ENCODE peak calls at places on chromosomes 13 and 19, in four cellular contexts. One of them, this sample, is unnamed.

GRCh38 chr13:31001647-31002046 is 69.2 kb downstream of the TEX26 start:
- DNase-seq in suprapubic skin: no peak
- DNase-seq in stomach: no peak
- DNase-seq in A549: no peak
- DNase-seq in this sample: no peak

GRCh38 chr19:10747674-10748073 is 29.8 kb downstream of the DNM2 start:
- DNase-seq in suprapubic skin: no peak
- DNase-seq in stomach: no peak
- DNase-seq in A549: no peak
- DNase-seq in this sample: no peak

GRCh38 chr19:21912654-21913053 is 76.7 kb upstream of the ZNF43 start:
- DNase-seq in suprapubic skin: no peak
- DNase-seq in stomach: no peak
- DNase-seq in A549: no peak
- DNase-seq in this sample: no peak

GRCh38 chr13:107642841-107643240 is 572.5 kb downstream of the LIG4 start:
- DNase-seq in suprapubic skin: no peak
- DNase-seq in stomach: no peak
- DNase-seq in A549: no peak
- DNase-seq in this sample: no peak

GRCh38 chr13:102589291-102589822 is 7.4 kb upstream of the TPP2 start:
- DNase-seq in suprapubic skin: no peak
- DNase-seq in stomach: no peak
- DNase-seq in A549: no peak
- DNase-seq in this sample: no peak

GRCh38 chr13:41463823-41464602 is 6.7 kb downstream of the RGCC start:
- DNase-seq in suprapubic skin: no peak
- DNase-seq in stomach: no peak
- DNase-seq in A549: no peak
- DNase-seq in this sample: no peak

GRCh38 chr13:30153871-30154426 is 153.4 kb downstream of the KATNAL1 start:
- DNase-seq in suprapubic skin: no peak
- DNase-seq in stomach: no peak
- DNase-seq in A549: no peak
- DNase-seq in this sample: no peak

GRCh38 chr13:96994030-96994848 is at the start of gene OXGR1:
- DNase-seq in suprapubic skin: no peak
- DNase-seq in stomach: no peak
- DNase-seq in A549: no peak
- DNase-seq in this sample: no peak

GRCh38 chr13:36706755-36707154 is 32.9 kb downstream of the SERTM1 start:
- DNase-seq in suprapubic skin: no peak
- DNase-seq in stomach: no peak
- DNase-seq in A549: no peak
- DNase-seq in this sample: no peak

GRCh38 chr19:38290631-38291147 is 13.4 kb upstream of the C19orf33 start:
- DNase-seq in suprapubic skin: no peak
- DNase-seq in stomach: peak
- DNase-seq in A549: peak
- DNase-seq in this sample: no peak

GRCh38 chr13:99572921-99573320 is 71.6 kb downstream of the TM9SF2 start:
- DNase-seq in suprapubic skin: no peak
- DNase-seq in stomach: no peak
- DNase-seq in A549: no peak
- DNase-seq in this sample: no peak

GRCh38 chr13:80082396-80083096 is 258.4 kb downstream of the SPRY2 start:
- DNase-seq in suprapubic skin: no peak
- DNase-seq in stomach: no peak
- DNase-seq in A549: no peak
- DNase-seq in this sample: no peak

GRCh38 chr13:46544208-46544607 is 8.8 kb upstream of the LRCH1 start:
- DNase-seq in suprapubic skin: no peak
- DNase-seq in stomach: no peak
- DNase-seq in A549: no peak
- DNase-seq in this sample: no peak

GRCh38 chr19:11345122-11345752 is 831 bp downstream of the TMEM205 start:
- DNase-seq in suprapubic skin: no peak
- DNase-seq in stomach: no peak
- DNase-seq in A549: no peak
- DNase-seq in this sample: no peak

GRCh38 chr19:19379527-19379926 is 25.9 kb upstream of the GATAD2A start:
- DNase-seq in suprapubic skin: no peak
- DNase-seq in stomach: no peak
- DNase-seq in A549: no peak
- DNase-seq in this sample: no peak

GRCh38 chr13:41383400-41383799 is 72.3 kb downstream of the NAA16 start:
- DNase-seq in suprapubic skin: no peak
- DNase-seq in stomach: no peak
- DNase-seq in A549: no peak
- DNase-seq in this sample: no peak

GRCh38 chr19:33500991-33501390 is 20.6 kb downstream of the PEPD start:
- DNase-seq in suprapubic skin: peak
- DNase-seq in stomach: no peak
- DNase-seq in A549: no peak
- DNase-seq in this sample: no peak

GRCh38 chr19:42328854-42329253 is 3.4 kb downstream of the MEGF8 start:
- DNase-seq in suprapubic skin: no peak
- DNase-seq in stomach: no peak
- DNase-seq in A549: no peak
- DNase-seq in this sample: no peak

GRCh38 chr19:10333758-10334339 is 520 bp upstream of the RAVER1 start:
- DNase-seq in suprapubic skin: no peak
- DNase-seq in stomach: no peak
- DNase-seq in A549: no peak
- DNase-seq in this sample: no peak

GRCh38 chr13:85019121-85019520 is 780.1 kb downstream of the SLITRK6 start:
- DNase-seq in suprapubic skin: no peak
- DNase-seq in stomach: no peak
- DNase-seq in A549: no peak
- DNase-seq in this sample: no peak

GRCh38 chr19:48681127-48681470 is 8.3 kb upstream of the NTN5 start:
- DNase-seq in suprapubic skin: no peak
- DNase-seq in stomach: peak
- DNase-seq in A549: no peak
- DNase-seq in this sample: no peak

GRCh38 chr19:49658566-49659442 is 6.9 kb downstream of the IRF3 start:
- DNase-seq in suprapubic skin: no peak
- DNase-seq in stomach: no peak
- DNase-seq in A549: no peak
- DNase-seq in this sample: no peak

GRCh38 chr13:44108345-44108858 is 228.7 kb downstream of the LACC1 start:
- DNase-seq in suprapubic skin: no peak
- DNase-seq in stomach: peak
- DNase-seq in A549: peak
- DNase-seq in this sample: no peak

GRCh38 chr13:30409911-30410704 is 12.2 kb upstream of the UBE2L5 start:
- DNase-seq in suprapubic skin: no peak
- DNase-seq in stomach: no peak
- DNase-seq in A549: peak
- DNase-seq in this sample: no peak

GRCh38 chr19:44757057-44757734 is 8.7 kb downstream of the BCL3 start:
- DNase-seq in suprapubic skin: no peak
- DNase-seq in stomach: peak
- DNase-seq in A549: no peak
- DNase-seq in this sample: peak

GRCh38 chr13:32901994-32902780 is 114.0 kb upstream of the KL start:
- DNase-seq in suprapubic skin: no peak
- DNase-seq in stomach: no peak
- DNase-seq in A549: no peak
- DNase-seq in this sample: no peak

GRCh38 chr19:44582581-44583265 is 30.6 kb upstream of the IGSF23 start:
- DNase-seq in suprapubic skin: no peak
- DNase-seq in stomach: no peak
- DNase-seq in A549: peak
- DNase-seq in this sample: no peak

GRCh38 chr19:8682931-8683330 is 15.7 kb downstream of the ACTL9 start:
- DNase-seq in suprapubic skin: no peak
- DNase-seq in stomach: no peak
- DNase-seq in A549: no peak
- DNase-seq in this sample: no peak

GRCh38 chr13:31046711-31047279 is 114.3 kb downstream of the TEX26 start:
- DNase-seq in suprapubic skin: peak
- DNase-seq in stomach: no peak
- DNase-seq in A549: no peak
- DNase-seq in this sample: no peak

GRCh38 chr19:38059897-38060296 is 152.9 kb downstream of the SIPA1L3 start:
- DNase-seq in suprapubic skin: no peak
- DNase-seq in stomach: no peak
- DNase-seq in A549: no peak
- DNase-seq in this sample: no peak

GRCh38 chr19:48926909-48927308 is 6.6 kb upstream of the DHDH start:
- DNase-seq in suprapubic skin: no peak
- DNase-seq in stomach: peak
- DNase-seq in A549: peak
- DNase-seq in this sample: peak

GRCh38 chr13:106919093-106919492 is 351.2 kb upstream of the ARGLU1 start:
- DNase-seq in suprapubic skin: no peak
- DNase-seq in stomach: no peak
- DNase-seq in A549: no peak
- DNase-seq in this sample: no peak

GRCh38 chr19:42496551-42497133 is 31.6 kb downstream of the CEACAM1 start:
- DNase-seq in suprapubic skin: no peak
- DNase-seq in stomach: no peak
- DNase-seq in A549: no peak
- DNase-seq in this sample: no peak

GRCh38 chr13:59480857-59481256 is 682.9 kb downstream of the DIAPH3 start:
- DNase-seq in suprapubic skin: no peak
- DNase-seq in stomach: no peak
- DNase-seq in A549: no peak
- DNase-seq in this sample: no peak

GRCh38 chr19:17339088-17339741 is 1.9 kb downstream of the GTPBP3 start:
- DNase-seq in suprapubic skin: peak
- DNase-seq in stomach: no peak
- DNase-seq in A549: no peak
- DNase-seq in this sample: no peak

GRCh38 chr19:33385956-33386355 is 12.4 kb downstream of the CEBPG start:
- DNase-seq in suprapubic skin: peak
- DNase-seq in stomach: no peak
- DNase-seq in A549: no peak
- DNase-seq in this sample: no peak

GRCh38 chr13:109973279-109973678 is 186.9 kb upstream of the IRS2 start:
- DNase-seq in suprapubic skin: no peak
- DNase-seq in stomach: no peak
- DNase-seq in A549: no peak
- DNase-seq in this sample: no peak

GRCh38 chr13:109964164-109964563 is 177.8 kb upstream of the IRS2 start:
- DNase-seq in suprapubic skin: no peak
- DNase-seq in stomach: no peak
- DNase-seq in A549: no peak
- DNase-seq in this sample: no peak

GRCh38 chr13:109971745-109972090 is 185.3 kb upstream of the IRS2 start:
- DNase-seq in suprapubic skin: no peak
- DNase-seq in stomach: no peak
- DNase-seq in A549: no peak
- DNase-seq in this sample: no peak

GRCh38 chr13:109971006-109971744 is 184.8 kb upstream of the IRS2 start:
- DNase-seq in suprapubic skin: no peak
- DNase-seq in stomach: no peak
- DNase-seq in A549: no peak
- DNase-seq in this sample: no peak

GRCh38 chr13:109968876-109969577 is 182.6 kb upstream of the IRS2 start:
- DNase-seq in suprapubic skin: peak
- DNase-seq in stomach: no peak
- DNase-seq in A549: no peak
- DNase-seq in this sample: no peak
- TF ChIP-seq EP300 in suprapubic skin: no peak
- TF ChIP-seq EP300 in stomach: no peak
- TF ChIP-seq EP300 in A549: no peak
- TF ChIP-seq EP300 in this sample: no peak

GRCh38 chr19:54172413-54172763 is 572 bp downstream of the TMC4 start:
- DNase-seq in suprapubic skin: no peak
- DNase-seq in stomach: no peak
- DNase-seq in A549: no peak
- DNase-seq in this sample: no peak
- TF ChIP-seq EP300 in suprapubic skin: no peak
- TF ChIP-seq EP300 in stomach: no peak
- TF ChIP-seq EP300 in A549: no peak
- TF ChIP-seq EP300 in this sample: no peak

DNA sequence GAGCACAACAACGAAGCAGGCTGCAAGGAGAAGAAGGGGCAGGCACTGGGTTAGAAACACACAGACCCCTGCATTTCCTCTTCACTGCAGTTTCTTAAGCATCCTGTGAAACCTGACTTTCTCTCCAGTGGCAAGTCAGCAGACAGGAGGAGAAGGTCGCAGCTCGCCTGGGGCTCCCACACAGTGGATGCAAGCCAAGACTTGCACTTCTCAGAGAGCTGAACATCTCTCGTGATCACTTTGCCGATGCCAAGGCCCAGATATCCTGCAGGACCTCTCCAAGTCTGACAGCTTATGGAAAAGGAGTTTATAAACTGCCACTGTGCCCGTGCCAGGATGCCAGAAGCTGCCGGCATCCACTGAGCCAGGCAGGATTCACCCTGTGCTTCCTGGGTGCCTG is 18.4 kb downstream of the TMEM272 start:
- DNase-seq in suprapubic skin: no peak
- DNase-seq in stomach: no peak
- DNase-seq in A549: no peak
- DNase-seq in this sample: no peak
- TF ChIP-seq EP300 in suprapubic skin: no peak
- TF ChIP-seq EP300 in stomach: no peak
- TF ChIP-seq EP300 in A549: no peak
- TF ChIP-seq EP300 in this sample: no peak

GRCh38 chr19:28971011-28971410 is 241.9 kb downstream of the UQCRFS1 start:
- DNase-seq in suprapubic skin: no peak
- DNase-seq in stomach: no peak
- DNase-seq in A549: no peak
- DNase-seq in this sample: no peak
- TF ChIP-seq EP300 in suprapubic skin: no peak
- TF ChIP-seq EP300 in stomach: no peak
- TF ChIP-seq EP300 in A549: no peak
- TF ChIP-seq EP300 in this sample: no peak